ENCODE peak calls at places on chromosomes 1 and 21, in eight cellular contexts. P is lung; B is psoas muscle; T is CD4-positive, CD25-positive, alpha-beta regulatory T cell; K is CD8-positive, alpha-beta T cell; R is IMR-90; W is adipocyte; E is K562. C is an unnamed sample.

GRCh38 chr1:206100226-206100780 is 16.9 kb downstream of the AVPR1B start:
- DNase-seq in T (no peak), K (no peak), W (no peak), B (no peak), R (no peak), P (no peak), E (no peak), C (no peak)

GRCh38 chr1:34701326-34702129 is 53.3 kb upstream of the GJB5 start:
- DNase-seq in B (no peak), W (no peak), T (no peak), E (no peak), R (no peak), P (no peak), K (no peak), C (no peak)

GRCh38 chr21:40901690-40902089 is 54.7 kb upstream of the DSCAM start:
- DNase-seq in K (no peak), R (no peak), W (no peak), B (no peak), T (no peak), E (no peak), P (no peak), C (no peak)

GRCh38 chr1:206963740-206964139 is 6.5 kb downstream of the FCAMR start:
- DNase-seq in P (no peak), R (no peak), T (no peak), K (no peak), W (no peak), B (no peak), E (peak; percentile 42), C (no peak)

GRCh38 chr1:43359696-43360095 is 915 bp downstream of the CDC20 start:
- DNase-seq in P (no peak), W (no peak), K (no peak), R (no peak), T (no peak), E (peak; percentile 36), B (no peak), C (no peak)

GRCh38 chr1:83901547-83902155 is 97.3 kb downstream of the TTLL7 start:
- DNase-seq in E (peak; percentile 20), T (no peak), R (peak; percentile 93), P (peak; percentile 46), W (peak; percentile 64), K (no peak), B (no peak), C (no peak)

GRCh38 chr21:38303300-38303699 is 46.5 kb downstream of the KCNJ15 start:
- DNase-seq in B (peak; percentile 63), T (no peak), K (no peak), E (no peak), W (peak; percentile 76), P (no peak), R (peak; percentile 88), C (peak; percentile 83)

GRCh38 chr1:85278853-85279314 is 2.5 kb upstream of the BCL10 start:
- DNase-seq in R (peak; percentile 98), E (peak; percentile 82), K (no peak), W (peak; percentile 86), T (no peak), B (no peak), P (no peak), C (no peak)

GRCh38 chr1:2819429-2819828 is 17.9 kb upstream of the TTC34 start:
- DNase-seq in P (no peak), E (no peak), R (no peak), T (no peak), W (no peak), K (no peak), B (peak; percentile 31), C (peak; percentile 9)

GRCh38 chr1:2816786-2817185 is 15.3 kb upstream of the TTC34 start:
- DNase-seq in K (no peak), W (no peak), R (no peak), T (no peak), B (peak; percentile 19), E (no peak), P (no peak), C (no peak)

GRCh38 chr1:2815551-2815950 is 14.1 kb upstream of the TTC34 start:
- DNase-seq in R (no peak), K (no peak), E (no peak), T (no peak), B (no peak), P (no peak), W (no peak), C (no peak)

GRCh38 chr1:2819831-2820730 is 18.6 kb upstream of the TTC34 start:
- DNase-seq in E (no peak), K (no peak), R (no peak), W (no peak), P (no peak), B (peak; percentile 38), T (no peak), C (peak; percentile 42)

DNA sequence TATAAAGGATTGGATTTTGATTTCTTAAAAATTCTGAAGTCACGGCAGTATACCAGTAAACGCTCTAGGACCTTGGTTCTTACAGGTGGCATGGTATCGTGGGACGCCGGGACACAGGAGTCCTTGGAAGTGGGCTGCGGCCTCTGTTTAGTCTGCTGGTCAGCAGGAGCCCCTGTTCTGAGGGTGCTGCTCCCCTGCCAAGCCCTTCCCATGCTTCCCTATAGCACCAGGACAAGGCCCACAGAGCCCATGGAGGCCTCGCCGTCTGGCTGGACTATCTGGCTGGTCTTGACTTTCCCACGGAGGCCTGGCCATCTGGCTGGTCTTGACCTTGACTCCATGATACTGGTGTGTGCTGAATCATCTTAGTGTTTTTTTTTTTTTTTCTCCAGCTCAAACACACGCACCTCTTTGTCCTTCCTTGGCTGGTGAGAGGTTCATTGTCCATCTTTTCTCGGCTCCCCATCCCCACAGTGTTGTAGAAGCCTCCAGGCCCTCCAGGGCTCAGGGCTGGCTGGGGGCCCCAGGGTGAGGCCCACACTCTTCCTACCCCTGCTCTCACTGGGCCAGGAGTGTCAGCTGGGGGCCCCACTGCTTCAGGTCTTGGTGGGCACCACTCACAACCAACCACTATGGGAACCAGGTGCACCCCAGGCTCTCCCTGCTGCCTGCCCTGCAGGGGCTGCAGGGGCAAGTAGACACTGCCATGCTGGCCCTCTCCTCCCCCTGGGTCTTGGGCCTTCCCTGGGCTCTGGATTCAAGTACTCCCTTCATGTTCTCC is 16.5 kb upstream of the TTC34 start:
- DNase-seq in B (peak; percentile 10), P (no peak), W (no peak), T (no peak), E (no peak), R (no peak), K (no peak), C (peak; percentile 27)
- H3K9me3 ChIP-seq in B (no peaks in the 10 kb centered on the region), P (no peaks in the 10 kb centered on the region), W (no peaks in the 10 kb centered on the region), T (no peaks in the 10 kb centered on the region), E (no peaks in the 10 kb centered on the region), R (peaks cover 56% of the 10 kb centered on the region), K (no peaks in the 10 kb centered on the region), C (no peaks in the 10 kb centered on the region)

DNA sequence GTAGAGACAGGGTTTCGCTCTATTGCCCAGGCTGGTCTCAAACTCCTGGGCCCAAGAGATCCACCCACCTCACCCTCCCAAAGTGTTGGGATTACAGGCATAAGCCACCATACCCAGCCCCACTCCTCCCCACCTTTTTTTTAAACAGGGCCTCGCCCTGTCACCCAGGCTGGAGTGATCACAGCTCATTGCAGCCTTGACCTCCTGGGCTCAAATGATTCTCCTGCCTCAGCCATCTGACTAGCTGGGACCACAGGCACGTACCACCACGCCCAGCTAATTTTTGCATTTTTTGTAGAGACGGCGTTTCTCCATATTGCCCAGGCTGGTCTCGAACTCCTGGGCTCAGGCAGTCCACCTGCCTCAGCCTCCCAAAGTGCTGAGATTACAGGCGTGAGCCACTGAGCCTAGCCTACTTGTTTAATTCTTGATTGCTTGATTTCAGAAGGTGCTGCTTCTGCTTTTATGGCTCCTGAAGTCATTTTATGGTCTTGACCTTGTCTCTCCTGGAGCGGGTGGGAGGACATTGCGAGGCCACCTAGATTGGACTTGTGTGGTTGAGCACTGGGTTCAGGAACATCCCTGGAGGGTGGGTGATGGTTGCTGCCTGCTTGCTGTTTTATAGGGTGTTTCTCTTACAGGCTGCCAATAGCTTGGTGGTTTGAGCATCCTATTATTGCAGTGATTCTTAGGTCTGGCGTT is 81.9 kb downstream of the GALNT2 start:
- DNase-seq in B (no peak), R (no peak), E (no peak), P (no peak), T (no peak), K (no peak), W (no peak), C (no peak)
- H3K4me1 ChIP-seq in B (peaks cover 71% of the 10 kb centered on the region), R (peaks cover 11% of the 10 kb centered on the region), E (peaks cover 90% of the 10 kb centered on the region), P (peaks cover 11% of the 10 kb centered on the region), T (no peaks in the 10 kb centered on the region), K (peaks cover 7% of the 10 kb centered on the region), W (peaks cover 36% of the 10 kb centered on the region), C (peaks cover 5% of the 10 kb centered on the region)

DNA sequence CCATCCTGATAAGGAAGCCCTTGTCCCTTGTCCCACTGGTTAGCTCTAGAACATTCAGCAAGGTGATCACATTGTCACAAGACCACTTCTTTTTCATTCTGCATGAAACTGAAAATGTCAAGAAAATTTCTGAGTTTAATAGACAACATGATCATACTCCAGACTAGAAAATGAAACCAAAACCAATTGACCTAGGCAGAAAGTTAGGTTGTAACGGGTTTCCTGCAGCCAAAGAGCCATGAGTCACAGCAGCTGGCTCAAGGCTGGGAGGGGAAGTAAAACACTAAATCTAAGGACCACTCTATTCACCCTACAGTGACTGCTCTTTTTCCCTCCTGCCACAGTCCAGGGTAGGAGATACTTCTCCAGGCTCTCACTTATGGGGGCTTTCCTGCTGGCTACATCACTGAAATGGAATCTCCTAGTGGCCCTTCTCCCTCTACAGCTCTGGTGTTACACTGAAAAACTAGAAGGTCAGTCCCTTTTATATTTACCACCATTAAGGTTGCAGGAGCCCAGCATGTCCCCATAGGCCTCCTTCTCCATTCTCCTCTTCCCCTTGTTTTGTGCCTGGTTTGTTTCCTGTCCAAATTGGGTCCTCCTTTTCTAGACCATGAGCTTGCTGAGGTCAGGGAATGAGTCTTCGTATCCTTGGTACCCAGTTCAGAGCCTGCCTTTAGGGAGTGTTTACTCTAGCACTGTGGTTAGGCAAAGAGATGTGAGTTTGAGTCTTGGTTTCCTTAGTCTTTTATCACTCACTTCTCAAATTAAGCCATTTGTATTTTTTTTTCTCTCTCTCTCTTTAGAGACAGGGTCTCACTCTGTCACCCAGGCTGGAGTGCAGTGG is 236.5 kb upstream of the JUN start:
- DNase-seq in E (peak; percentile 62), K (peak; percentile 34), T (peak; percentile 22), W (peak; percentile 79), P (peak; percentile 53), R (peak; percentile 86), B (peak; percentile 70), C (peak; percentile 85)
- H3K4me3 ChIP-seq in E (no peak overlapping the region), K (peak overlapping the region; percentile 22), T (peak overlapping the region; percentile 90), W (peak overlapping the region; percentile 79), P (no peak overlapping the region), R (peak overlapping the region; percentile 31), B (peak overlapping the region; percentile 49), C (peak overlapping the region; percentile 58)

GRCh38 chr1:2840036-2840809 is 38.7 kb upstream of the TTC34 start:
- DNase-seq in K (peak; percentile 68), T (peak; percentile 19), B (no peak), W (no peak), R (no peak), P (no peak), E (peak; percentile 14), C (peak; percentile 35)

GRCh38 chr1:2850502-2850901 is 49.0 kb upstream of the TTC34 start:
- DNase-seq in E (no peak), B (peak; percentile 23), R (no peak), T (no peak), P (no peak), W (no peak), K (no peak), C (no peak)

GRCh38 chr1:2848006-2848670 is 46.6 kb upstream of the TTC34 start:
- DNase-seq in E (no peak), W (no peak), T (no peak), R (no peak), K (no peak), P (no peak), B (peak; percentile 27), C (peak; percentile 30)

GRCh38 chr1:2847086-2847850 is 45.8 kb upstream of the TTC34 start:
- DNase-seq in E (no peak), B (peak; percentile 14), R (no peak), K (no peak), P (no peak), T (no peak), W (no peak), C (no peak)

DNA sequence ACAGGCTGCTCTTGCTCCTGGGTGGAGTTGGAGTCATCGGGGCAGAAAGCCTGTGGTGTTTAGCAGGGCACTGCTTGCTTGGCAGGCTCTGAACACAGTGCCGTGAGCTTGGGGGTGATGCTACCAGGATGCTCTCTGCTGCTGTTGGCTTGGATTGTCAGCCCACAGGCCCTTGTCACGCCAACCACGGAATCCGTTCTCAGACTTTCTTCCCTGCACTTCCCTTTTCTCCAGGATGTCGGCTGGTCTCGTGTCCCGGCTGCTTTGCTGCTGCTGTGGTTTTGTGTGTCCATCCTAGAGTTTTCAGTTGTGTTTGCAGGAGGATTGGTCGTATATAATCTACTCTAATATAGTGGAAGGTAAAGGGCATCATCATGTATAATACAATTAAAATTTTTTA is 44.4 kb upstream of the TTC34 start:
- DNase-seq in K (no peak), P (no peak), T (no peak), W (no peak), B (peak; percentile 15), E (no peak), R (no peak), C (peak; percentile 69)
- H3K9me3 ChIP-seq in K (no peaks in the 10 kb centered on the region), P (no peaks in the 10 kb centered on the region), T (no peaks in the 10 kb centered on the region), W (peaks cover 28% of the 10 kb centered on the region), B (no peaks in the 10 kb centered on the region), E (no peaks in the 10 kb centered on the region), R (peaks cover 35% of the 10 kb centered on the region), C (peaks cover 6% of the 10 kb centered on the region)